ENCODE peak calls at places on chromosomes 12 and 14, in five cellular contexts. One of them, this sample, is unnamed.
A peak's percentile ranks its signal among the peaks of the same experiment; 100 is the strongest.

GRCh38 chr12:43891856-43892574 is 56.1 kb downstream of the TMEM117 start:
- DNase-seq in NCI-H774: no peak
- DNase-seq in stomach: no peak
- DNase-seq in amniotic stem cell: no peak
- DNase-seq in nucleus accumbens: no peak
- DNase-seq in this sample: no peak

GRCh38 chr12:104522985-104523719 is 66.4 kb downstream of the CHST11 start:
- DNase-seq in nucleus accumbens: no peak
- DNase-seq in stomach: no peak
- DNase-seq in NCI-H774: no peak
- DNase-seq in amniotic stem cell: no peak
- DNase-seq in this sample: no peak

GRCh38 chr12:104352106-104352713 is 48.7 kb downstream of the EID3 start:
- DNase-seq in NCI-H774: no peak
- DNase-seq in stomach: no peak
- DNase-seq in nucleus accumbens: no peak
- DNase-seq in amniotic stem cell: no peak
- DNase-seq in this sample: no peak

GRCh38 chr14:67859169-67859749 is 39.7 kb downstream of the RAD51B start:
- DNase-seq in amniotic stem cell: no peak
- DNase-seq in nucleus accumbens: no peak
- DNase-seq in NCI-H774: no peak
- DNase-seq in stomach: no peak
- DNase-seq in this sample: no peak

GRCh38 chr12:49094104-49094948 is at the start of gene DHH:
- DNase-seq in amniotic stem cell: no peak
- DNase-seq in nucleus accumbens: no peak
- DNase-seq in NCI-H774: peak; percentile 27
- DNase-seq in stomach: no peak
- DNase-seq in this sample: no peak

GRCh38 chr14:21268612-21269251 is 510 bp downstream of the HNRNPC start:
- DNase-seq in stomach: peak; percentile 30
- DNase-seq in NCI-H774: peak; percentile 11
- DNase-seq in amniotic stem cell: peak; percentile 35
- DNase-seq in nucleus accumbens: no peak
- DNase-seq in this sample: peak; percentile 45

GRCh38 chr12:19740472-19741131 is 301.3 kb downstream of the AEBP2 start:
- DNase-seq in stomach: no peak
- DNase-seq in NCI-H774: no peak
- DNase-seq in amniotic stem cell: no peak
- DNase-seq in nucleus accumbens: no peak
- DNase-seq in this sample: no peak

GRCh38 chr12:6724409-6724797 is 557 bp downstream of the COPS7A start:
- DNase-seq in amniotic stem cell: no peak
- DNase-seq in NCI-H774: peak; percentile 48
- DNase-seq in stomach: peak; percentile 27
- DNase-seq in nucleus accumbens: no peak
- DNase-seq in this sample: peak; percentile 38

GRCh38 chr14:57066887-57067513 is 201.7 kb downstream of the EXOC5 start:
- DNase-seq in nucleus accumbens: no peak
- DNase-seq in NCI-H774: no peak
- DNase-seq in stomach: peak; percentile 48
- DNase-seq in amniotic stem cell: no peak
- DNase-seq in this sample: peak; percentile 33

GRCh38 chr14:51873221-51873893 is 12.9 kb downstream of the GNG2 start:
- DNase-seq in amniotic stem cell: peak; percentile 72
- DNase-seq in nucleus accumbens: no peak
- DNase-seq in stomach: no peak
- DNase-seq in NCI-H774: peak; percentile 84
- DNase-seq in this sample: no peak

GRCh38 chr12:88472775-88473174 is 107.5 kb downstream of the KITLG start:
- DNase-seq in stomach: no peak
- DNase-seq in amniotic stem cell: no peak
- DNase-seq in nucleus accumbens: no peak
- DNase-seq in NCI-H774: no peak
- DNase-seq in this sample: no peak

GRCh38 chr14:104293851-104294627 is 155.7 kb downstream of the KIF26A start:
- DNase-seq in amniotic stem cell: no peak
- DNase-seq in stomach: no peak
- DNase-seq in nucleus accumbens: no peak
- DNase-seq in NCI-H774: no peak
- DNase-seq in this sample: peak; percentile 68

GRCh38 chr12:129961111-129961510 is 57.3 kb upstream of the TMEM132D start:
- DNase-seq in nucleus accumbens: no peak
- DNase-seq in NCI-H774: no peak
- DNase-seq in amniotic stem cell: peak; percentile 62
- DNase-seq in stomach: no peak
- DNase-seq in this sample: no peak

GRCh38 chr14:69376439-69376838 is 21.7 kb downstream of the ERH start:
- DNase-seq in nucleus accumbens: no peak
- DNase-seq in stomach: no peak
- DNase-seq in NCI-H774: no peak
- DNase-seq in amniotic stem cell: no peak
- DNase-seq in this sample: no peak

GRCh38 chr12:22678175-22678574 is 53.2 kb downstream of the ETNK1 start:
- DNase-seq in NCI-H774: no peak
- DNase-seq in amniotic stem cell: no peak
- DNase-seq in nucleus accumbens: no peak
- DNase-seq in stomach: no peak
- DNase-seq in this sample: no peak

GRCh38 chr12:52032431-52032796 is 18.8 kb upstream of the NR4A1 start:
- DNase-seq in stomach: peak; percentile 78
- DNase-seq in NCI-H774: no peak
- DNase-seq in nucleus accumbens: no peak
- DNase-seq in amniotic stem cell: no peak
- DNase-seq in this sample: peak; percentile 75

GRCh38 chr12:126608607-126609175 is 1543.5 kb downstream of the AACS start:
- DNase-seq in nucleus accumbens: no peak
- DNase-seq in amniotic stem cell: no peak
- DNase-seq in stomach: no peak
- DNase-seq in NCI-H774: no peak
- DNase-seq in this sample: no peak

GRCh38 chr14:68544150-68544892 is 248.5 kb downstream of the ZFP36L1 start:
- DNase-seq in NCI-H774: no peak
- DNase-seq in amniotic stem cell: peak; percentile 88
- DNase-seq in nucleus accumbens: no peak
- DNase-seq in stomach: peak; percentile 72
- DNase-seq in this sample: peak; percentile 60

GRCh38 chr12:95700316-95700785 is 90.2 kb downstream of the NTN4 start:
- DNase-seq in NCI-H774: no peak
- DNase-seq in stomach: no peak
- DNase-seq in nucleus accumbens: no peak
- DNase-seq in amniotic stem cell: no peak
- DNase-seq in this sample: no peak

GRCh38 chr14:98906123-98906995 is 365.6 kb downstream of the BCL11B start:
- DNase-seq in amniotic stem cell: no peak
- DNase-seq in stomach: no peak
- DNase-seq in nucleus accumbens: no peak
- DNase-seq in NCI-H774: no peak
- DNase-seq in this sample: peak; percentile 22

GRCh38 chr12:3223601-3224529 is 146.7 kb downstream of the TSPAN9 start:
- DNase-seq in nucleus accumbens: no peak
- DNase-seq in amniotic stem cell: no peak
- DNase-seq in stomach: no peak
- DNase-seq in NCI-H774: no peak
- DNase-seq in this sample: no peak

This sample was measured in colonic mucosa.